ENCODE peak calls at places on chromosomes 11 and 22, in nine cellular contexts. J is A549, D is endothelial cell of umbilical vein, H is HCT116, W is Peyer's patch, R is breast epithelium, V is heart left ventricle, P is sigmoid colon, S is stomach. Q is an unnamed sample. For H3K4me1, the result is how much of the 10 kb centered on the place peaks cover.

GRCh38 chr11:35304900-35305299 is 114.5 kb downstream of the SLC1A2 start:
- DNase-seq in S (no peak), H (no peak), D (no peak), P (no peak), V (no peak), W (no peak), J (no peak), R (no peak), Q (no peak)

GRCh38 chr11:33976351-33977199 is 75.0 kb upstream of the CAPRIN1 start:
- DNase-seq in W (no peak), H (no peak), R (no peak), P (no peak), S (no peak), V (no peak), J (no peak), D (no peak), Q (no peak)

GRCh38 chr22:48369789-48370507 is 1457.7 kb downstream of the BRD1 start:
- DNase-seq in H (no peak), S (peak), R (no peak), D (no peak), V (no peak), J (peak), P (peak), W (peak), Q (peak)

GRCh38 chr22:44338183-44338812 is 25.5 kb upstream of the SHISAL1 start:
- DNase-seq in S (peak), P (peak), R (no peak), H (no peak), W (no peak), J (no peak), D (no peak), V (no peak), Q (no peak)

GRCh38 chr22:37454857-37455686 is 27.8 kb upstream of the ELFN2 start:
- DNase-seq in V (no peak), J (peak), R (no peak), P (no peak), S (peak), W (no peak), H (peak), D (peak), Q (no peak)

GRCh38 chr22:29855611-29856181 is 17.6 kb upstream of the ASCC2 start:
- DNase-seq in H (no peak), V (peak), W (peak), J (no peak), P (no peak), D (no peak), S (no peak), R (no peak), Q (no peak)

GRCh38 chr11:2592559-2593392 is 107.0 kb downstream of the KCNQ1OT1 start:
- DNase-seq in H (no peak), P (no peak), S (no peak), J (no peak), R (peak), W (peak), V (no peak), D (no peak), Q (no peak)

GRCh38 chr22:28801845-28802594 is 1.7 kb upstream of the XBP1 start:
- DNase-seq in S (peak), V (no peak), H (no peak), D (peak), P (no peak), W (peak), R (peak), J (no peak), Q (peak)

GRCh38 chr11:122267602-122268001 is 151.6 kb upstream of the BLID start:
- DNase-seq in H (no peak), S (no peak), D (no peak), V (no peak), J (no peak), W (no peak), R (no peak), P (no peak), Q (no peak)

GRCh38 chr11:11037162-11037732 is 179.4 kb upstream of the ZBED5 start:
- DNase-seq in H (no peak), S (no peak), V (no peak), D (no peak), R (no peak), W (no peak), J (no peak), P (no peak), Q (no peak)

GRCh38 chr22:49541451-49542230 is 286.0 kb downstream of the BRD1 start:
- DNase-seq in W (peak), P (peak), V (no peak), J (no peak), D (no peak), S (no peak), R (no peak), H (no peak), Q (no peak)

GRCh38 chr11:120660024-120660565 is 148.5 kb downstream of the GRIK4 start:
- DNase-seq in R (no peak), D (peak), J (peak), W (no peak), S (peak), P (no peak), V (no peak), H (peak), Q (peak)

GRCh38 chr11:62548545-62549335 is 2.1 kb upstream of the AHNAK start:
- DNase-seq in P (no peak), H (no peak), S (peak), J (peak), V (no peak), W (no peak), R (no peak), D (peak), Q (peak)

GRCh38 chr11:65663634-65664200 is 1.0 kb upstream of the RELA start:
- DNase-seq in W (peak), J (peak), V (peak), P (peak), H (no peak), D (peak), S (peak), R (no peak), Q (peak)

GRCh38 chr11:129436573-129436972 is 60.9 kb downstream of the BARX2 start:
- DNase-seq in J (no peak), D (no peak), R (no peak), H (no peak), P (no peak), V (no peak), W (no peak), S (no peak), Q (no peak)

GRCh38 chr11:70570693-70571395 is 172.5 kb downstream of the CTTN start:
- DNase-seq in S (no peak), P (no peak), D (no peak), J (no peak), R (no peak), V (no peak), H (no peak), W (no peak), Q (no peak)

GRCh38 chr11:76788661-76789442 is 5.7 kb downstream of the TSKU start:
- DNase-seq in W (peak), D (no peak), J (no peak), R (peak), H (peak), S (peak), V (peak), P (peak), Q (peak)

GRCh38 chr11:75100314-75100713 is 3.6 kb upstream of the OR2AT4 start:
- DNase-seq in D (no peak), H (no peak), W (no peak), R (no peak), J (peak), V (no peak), S (no peak), P (no peak), Q (no peak)

GRCh38 chr11:2317354-2318050 is 15.7 kb downstream of the TSPAN32 start:
- DNase-seq in S (no peak), J (no peak), W (peak), D (no peak), P (peak), H (no peak), V (no peak), R (no peak), Q (no peak)

GRCh38 chr11:122721964-122722266 is 66.4 kb downstream of the UBASH3B start:
- DNase-seq in J (no peak), H (peak), S (no peak), R (no peak), P (peak), D (peak), W (no peak), V (no peak), Q (no peak)

GRCh38 chr11:46001427-46002049 is 79.1 kb downstream of the LARGE2 start:
- DNase-seq in W (no peak), D (peak), V (no peak), R (no peak), H (no peak), P (no peak), S (no peak), J (no peak), Q (no peak)

GRCh38 chr11:65861165-65861505 is 902 bp downstream of the MUS81 start:
- DNase-seq in R (no peak), W (peak), P (peak), D (no peak), H (no peak), J (no peak), S (no peak), V (no peak), Q (peak)

GRCh38 chr11:119734788-119735187 is 5.8 kb upstream of the NECTIN1 start:
- DNase-seq in W (no peak), J (no peak), V (no peak), S (no peak), P (no peak), R (no peak), D (peak), H (no peak), Q (no peak)

GRCh38 chr11:32426819-32427615 is 8.3 kb downstream of the WT1 start:
- DNase-seq in H (no peak), R (no peak), S (no peak), P (no peak), J (no peak), W (no peak), V (peak), D (no peak), Q (no peak)

GRCh38 chr22:37363593-37363992 is 63.7 kb downstream of the ELFN2 start:
- DNase-seq in D (no peak), S (no peak), W (no peak), P (no peak), H (no peak), V (no peak), J (no peak), R (no peak), Q (no peak)

GRCh38 chr11:123188508-123189165 is 6.4 kb downstream of the CLMP start:
- DNase-seq in V (no peak), R (peak), S (no peak), J (no peak), P (no peak), H (no peak), D (peak), W (no peak), Q (no peak)

GRCh38 chr11:117768506-117768905 is 28.5 kb downstream of the DSCAML1 start:
- DNase-seq in D (no peak), J (no peak), H (no peak), R (no peak), W (no peak), P (no peak), S (no peak), V (no peak), Q (no peak)

GRCh38 chr11:133946541-133947297 is 10.0 kb downstream of the IGSF9B start:
- DNase-seq in D (no peak), P (no peak), V (peak), S (no peak), J (no peak), R (no peak), H (no peak), W (no peak), Q (no peak)

GRCh38 chr11:16178273-16178672 is 178.1 kb downstream of the SOX6 start:
- DNase-seq in W (no peak), H (no peak), V (no peak), P (no peak), D (no peak), R (no peak), S (no peak), J (no peak), Q (no peak)
- TF ChIP-seq POLR2A in W (no peak), H (no peak), V (no peak), P (no peak), D (no peak), R (no peak), S (no peak), J (no peak), Q (no peak)

DNA sequence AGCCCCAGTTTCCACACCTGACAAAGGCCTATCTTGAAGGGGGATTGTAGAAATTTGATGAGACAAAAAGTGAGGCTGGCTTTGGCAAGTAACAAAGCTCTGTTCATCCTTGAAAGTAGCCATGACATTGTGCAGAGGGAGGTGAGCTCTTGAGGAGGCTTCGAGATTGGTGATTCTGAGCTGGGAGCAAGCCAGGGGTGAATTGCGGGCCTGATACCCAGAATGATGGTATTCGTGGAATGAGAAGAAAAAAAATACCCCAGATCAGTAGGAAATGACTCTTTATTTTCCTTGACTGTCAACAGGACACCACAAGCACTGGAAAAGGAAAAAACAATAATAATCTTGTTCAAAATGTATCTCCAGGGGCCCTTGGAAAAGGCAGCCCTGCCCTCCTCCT is 62.7 kb downstream of the TSPAN18 start:
- DNase-seq in H (no peak), W (no peak), V (no peak), S (no peak), D (peak), P (no peak), R (no peak), J (no peak), Q (no peak)
- H3K4me1 ChIP-seq in H (under half), W (under half), V (half or more), S (under half), D (under half), P (under half), R (under half), J (under half), Q (under half)

GRCh38 chr11:107457558-107458271 is at the start of gene CWF19L2:
- DNase-seq in H (peak), V (peak), D (peak), P (peak), R (peak), S (peak), W (peak), J (peak), Q (peak)
- TF ChIP-seq POLR2A in H (peak), V (no peak), D (peak), P (peak), R (no peak), S (no peak), W (peak), J (peak), Q (peak)

DNA sequence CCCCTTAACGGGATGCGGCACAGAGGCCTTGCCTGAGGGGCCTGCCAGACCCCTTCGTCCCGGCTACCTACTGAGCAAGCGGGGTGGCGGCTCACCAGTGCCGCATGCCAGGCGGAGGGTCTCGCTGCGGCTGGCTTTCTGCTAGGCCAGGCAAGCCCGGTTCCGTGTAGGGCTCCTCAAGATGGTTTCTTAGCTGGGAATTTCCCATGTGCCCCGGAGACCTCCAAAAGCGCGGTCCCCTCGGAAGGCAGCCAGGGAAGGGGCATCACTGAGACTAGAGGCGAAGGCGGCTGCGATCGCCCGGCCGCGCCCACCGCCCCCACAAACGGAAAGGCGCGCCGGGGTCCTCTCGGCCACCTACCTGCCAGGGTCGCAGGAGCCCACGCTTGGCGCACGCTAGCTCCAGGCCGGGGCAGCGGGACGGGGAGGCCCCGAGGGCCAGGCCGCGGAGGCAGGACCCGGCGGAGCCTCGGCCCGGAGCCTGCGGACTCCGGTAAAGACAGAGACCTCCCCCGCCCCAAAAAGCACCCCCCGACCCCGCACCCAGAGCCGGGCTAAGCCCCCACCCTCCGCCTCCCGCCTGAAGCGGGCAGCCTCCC is 23.8 kb downstream of the MICAL3 start:
- DNase-seq in P (peak), J (no peak), H (no peak), W (peak), V (no peak), S (no peak), D (peak), R (no peak), Q (peak)
- H3K4me1 ChIP-seq in P (under half), J (under half), H (under half), W (under half), V (under half), S (under half), D (under half), R (under half), Q (under half)

DNA sequence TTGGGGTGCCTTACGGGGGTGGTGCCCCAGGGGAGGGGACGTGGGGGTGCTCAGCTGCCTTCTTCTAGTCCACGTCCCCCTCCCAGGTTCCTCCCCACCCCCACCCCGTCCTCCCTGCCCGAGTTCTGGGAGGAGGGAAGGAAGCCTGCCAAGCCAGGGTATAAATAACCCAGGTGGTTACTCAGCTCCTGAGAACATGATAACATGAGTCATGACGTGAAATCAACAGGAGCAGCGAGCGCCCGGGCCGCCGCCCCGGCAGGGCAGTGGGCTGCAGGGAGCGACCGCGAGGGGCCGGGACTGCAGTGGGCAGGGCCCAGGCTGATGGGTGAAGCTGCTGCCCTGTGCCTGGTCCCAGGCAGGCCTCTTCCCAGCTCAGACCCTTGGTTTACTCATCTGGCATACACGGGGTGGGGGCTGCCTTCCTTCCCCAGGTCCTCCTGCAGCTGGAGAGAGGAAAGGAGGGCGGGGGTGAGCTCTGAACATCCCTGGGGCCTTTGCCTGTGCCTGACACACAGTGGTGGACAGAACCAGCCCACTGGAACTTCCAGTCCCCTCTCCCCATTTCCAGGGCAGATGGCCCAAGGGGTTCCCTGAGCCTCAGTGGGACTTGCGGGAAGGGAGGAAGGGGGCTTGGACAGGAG is 8.8 kb upstream of the PDGFB start:
- DNase-seq in R (peak), J (peak), W (no peak), H (peak), D (peak), V (peak), P (no peak), S (peak), Q (peak)
- TF ChIP-seq POLR2A in R (no peak), J (no peak), W (no peak), H (no peak), D (no peak), V (no peak), P (no peak), S (no peak), Q (no peak)

Q was measured in transverse colon.